ENCODE peak calls at places on chromosomes 7 and 10, in five cellular contexts. E, H, O, L and G are unnamed samples.

GRCh38 chr7:26186364-26187311 is 13.9 kb downstream of the HNRNPA2B1 start:
- DNase-seq in E (no peak), H (no peak), O (no peak), L (no peak), G (no peak)

GRCh38 chr7:86814980-86815379 is 171.3 kb downstream of the GRM3 start:
- DNase-seq in E (no peak), H (no peak), O (no peak), L (no peak), G (peak)

GRCh38 chr7:40457776-40458480 is 323.1 kb downstream of the SUGCT start:
- DNase-seq in E (no peak), H (no peak), O (no peak), L (no peak), G (no peak)

GRCh38 chr10:72277996-72278667 is 4.4 kb downstream of the DDIT4 start:
- DNase-seq in E (no peak), H (no peak), O (no peak), L (no peak), G (no peak)

GRCh38 chr10:4812952-4813351 is 13.1 kb upstream of the AKR1E2 start:
- DNase-seq in E (no peak), H (no peak), O (no peak), L (no peak), G (no peak)

GRCh38 chr7:51867117-51867516 is 550.5 kb upstream of the COBL start:
- DNase-seq in E (no peak), H (no peak), O (no peak), L (no peak), G (no peak)

GRCh38 chr7:79692015-79692414 is 238.5 kb upstream of the MAGI2 start:
- DNase-seq in E (no peak), H (no peak), O (no peak), L (no peak), G (no peak)

GRCh38 chr10:75708060-75708459 is 276.6 kb downstream of the LRMDA start:
- DNase-seq in E (no peak), H (no peak), O (no peak), L (no peak), G (no peak)

GRCh38 chr10:132516771-132517725 is 20.5 kb upstream of the INPP5A start:
- DNase-seq in E (peak), H (peak), O (peak), L (peak), G (no peak)

GRCh38 chr10:14954001-14954770 is at the start of gene DCLRE1C:
- DNase-seq in E (peak), H (peak), O (peak), L (peak), G (peak)
- TF ChIP-seq POLR2A in E (no peak), H (no peak), O (peak), L (no peak), G (peak)

GRCh38 chr7:44797329-44798258 is 1.1 kb downstream of the PPIA start:
- DNase-seq in E (peak), H (peak), O (peak), L (peak), G (peak)
- TF ChIP-seq POLR2A in E (peak), H (no peak), O (no peak), L (no peak), G (peak)

DNA sequence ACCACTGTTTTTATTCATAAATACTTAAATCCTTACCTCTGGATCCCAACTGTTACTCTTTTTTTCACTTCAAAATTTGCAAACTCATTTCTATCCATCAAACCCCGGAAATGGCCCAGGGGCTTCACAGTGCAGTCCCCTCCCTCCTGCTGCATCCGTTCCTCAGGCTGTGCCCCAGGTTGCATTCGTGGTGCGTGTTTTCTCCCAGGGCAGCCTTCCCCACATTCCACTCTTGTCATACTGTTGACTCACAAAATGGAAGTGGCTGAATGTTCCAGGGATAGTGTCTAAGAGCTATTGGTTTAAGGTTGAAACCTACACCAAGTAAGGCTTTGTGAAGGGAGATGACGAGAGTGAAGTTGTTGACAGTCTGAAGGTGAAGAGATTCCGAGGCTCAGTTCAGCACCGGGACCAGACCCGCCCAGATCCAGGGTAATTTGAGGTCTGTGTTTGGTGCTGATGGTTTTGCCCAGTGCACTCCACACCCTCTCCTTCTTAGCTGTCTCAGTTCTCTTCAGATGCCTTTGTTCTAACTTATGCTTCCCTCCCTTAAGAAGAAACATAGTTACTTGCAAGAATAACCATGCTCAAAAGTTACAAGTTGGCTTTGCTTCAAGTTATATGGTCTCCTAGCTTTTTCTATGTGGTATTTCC is 7.7 kb downstream of the INSIG1 start:
- DNase-seq in E (no peak), H (no peak), O (no peak), L (no peak), G (no peak)
- TF ChIP-seq POLR2A in E (no peak), H (no peak), O (no peak), L (no peak), G (no peak)

GRCh38 chr7:30143748-30144251 is 9.0 kb downstream of the MTURN start:
- DNase-seq in E (no peak), H (no peak), O (peak), L (no peak), G (no peak)
- TF ChIP-seq POLR2A in E (no peak), H (no peak), O (no peak), L (no peak), G (no peak)

GRCh38 chr7:74482629-74483401 is 29.1 kb downstream of the GTF2IRD1 start:
- DNase-seq in E (no peak), H (no peak), O (peak), L (no peak), G (no peak)
- TF ChIP-seq POLR2A in E (no peak), H (no peak), O (no peak), L (no peak), G (no peak)

DNA sequence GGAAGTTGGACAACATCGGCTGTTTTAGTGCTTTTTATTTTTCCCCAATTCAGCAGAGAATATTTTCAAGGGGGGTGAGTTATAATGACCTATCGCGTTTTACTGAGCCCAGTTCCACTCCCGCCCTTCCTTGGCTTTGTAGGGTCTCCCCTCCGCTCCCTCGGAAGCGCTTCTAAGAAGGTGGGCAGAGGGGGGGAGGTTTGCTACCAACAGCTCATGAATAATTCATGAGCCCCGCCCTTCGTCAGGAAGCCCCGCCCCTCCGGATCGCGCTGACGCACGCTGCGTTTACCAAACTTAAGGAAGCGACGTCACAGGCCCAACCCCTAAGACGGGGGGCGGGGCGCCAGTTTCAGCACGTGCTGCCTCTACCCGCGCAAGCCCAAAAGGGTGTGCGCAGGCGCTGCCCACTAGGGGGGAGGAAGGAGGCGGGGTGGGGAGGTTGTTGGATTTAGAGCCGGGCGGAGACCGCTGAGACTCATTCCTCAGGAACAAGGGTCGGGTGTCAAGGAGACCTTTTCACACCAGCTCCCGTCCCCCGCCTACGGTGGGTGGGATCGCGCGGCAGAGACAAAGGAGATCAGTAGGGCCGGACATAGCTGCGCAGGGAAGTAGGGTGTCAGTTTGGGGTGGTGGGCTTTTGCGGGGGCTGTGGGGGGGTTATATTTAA is 529 bp upstream of the MEPCE start:
- DNase-seq in E (peak), H (peak), O (peak), L (peak), G (peak)
- TF ChIP-seq POLR2A in E (peak), H (peak), O (peak), L (peak), G (peak)

GRCh38 chr7:94296886-94297285 is 97.8 kb upstream of the COL1A2 start:
- DNase-seq in E (no peak), H (no peak), O (no peak), L (no peak), G (no peak)

GRCh38 chr7:94297397-94297838 is 97.3 kb upstream of the COL1A2 start:
- DNase-seq in E (peak), H (peak), O (no peak), L (peak), G (no peak)

GRCh38 chr7:94298943-94299342 is 95.8 kb upstream of the COL1A2 start:
- DNase-seq in E (no peak), H (no peak), O (no peak), L (no peak), G (no peak)

GRCh38 chr7:94294471-94295131 is 100.1 kb upstream of the COL1A2 start:
- DNase-seq in E (no peak), H (no peak), O (no peak), L (no peak), G (no peak)

GRCh38 chr7:94295805-94296204 is 98.9 kb upstream of the COL1A2 start:
- DNase-seq in E (no peak), H (no peak), O (no peak), L (no peak), G (no peak)
- TF ChIP-seq POLR2A in E (no peak), H (no peak), O (no peak), L (no peak), G (no peak)

DNA sequence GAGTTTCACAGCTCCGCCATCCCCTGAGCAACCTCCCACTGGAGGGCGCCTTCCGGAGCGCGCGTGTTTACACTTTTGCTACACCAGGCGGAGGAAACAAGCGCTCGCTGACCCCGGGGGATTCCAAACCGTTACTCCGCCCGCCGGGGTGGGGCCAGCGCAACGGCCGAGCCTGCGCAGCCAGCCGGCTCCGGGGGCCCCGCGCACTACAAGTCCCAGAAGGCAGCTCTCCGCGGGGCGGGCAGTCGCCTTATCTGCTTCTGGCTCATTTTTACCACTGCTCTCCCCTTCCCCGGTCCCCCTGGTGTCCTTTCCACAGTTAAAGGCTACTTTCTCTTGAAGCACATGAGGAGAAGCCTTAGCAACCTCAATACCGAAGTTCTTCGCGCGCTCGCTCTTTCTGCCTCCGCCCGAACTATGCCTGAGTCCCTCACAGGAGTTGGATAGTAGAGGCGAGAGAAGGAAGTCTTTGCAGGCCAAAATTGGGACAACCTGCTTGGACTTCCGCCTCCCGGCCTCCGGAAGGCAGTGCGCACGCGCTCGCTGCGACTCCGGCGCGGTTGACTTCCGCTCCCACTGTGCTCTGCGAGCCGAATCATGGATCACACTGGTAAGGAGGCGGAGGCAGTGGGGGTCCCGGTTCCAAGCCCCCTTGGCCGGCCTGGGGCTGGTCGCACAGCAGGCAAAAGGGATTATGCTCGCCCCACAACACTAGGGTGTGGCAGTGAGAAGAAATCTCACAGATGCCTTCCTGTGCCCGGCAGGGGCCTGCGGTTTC is at the start of gene CBLL1:
- DNase-seq in E (peak), H (peak), O (peak), L (peak), G (peak)
- TF ChIP-seq POLR2A in E (peak), H (peak), O (peak), L (no peak), G (peak)

DNA sequence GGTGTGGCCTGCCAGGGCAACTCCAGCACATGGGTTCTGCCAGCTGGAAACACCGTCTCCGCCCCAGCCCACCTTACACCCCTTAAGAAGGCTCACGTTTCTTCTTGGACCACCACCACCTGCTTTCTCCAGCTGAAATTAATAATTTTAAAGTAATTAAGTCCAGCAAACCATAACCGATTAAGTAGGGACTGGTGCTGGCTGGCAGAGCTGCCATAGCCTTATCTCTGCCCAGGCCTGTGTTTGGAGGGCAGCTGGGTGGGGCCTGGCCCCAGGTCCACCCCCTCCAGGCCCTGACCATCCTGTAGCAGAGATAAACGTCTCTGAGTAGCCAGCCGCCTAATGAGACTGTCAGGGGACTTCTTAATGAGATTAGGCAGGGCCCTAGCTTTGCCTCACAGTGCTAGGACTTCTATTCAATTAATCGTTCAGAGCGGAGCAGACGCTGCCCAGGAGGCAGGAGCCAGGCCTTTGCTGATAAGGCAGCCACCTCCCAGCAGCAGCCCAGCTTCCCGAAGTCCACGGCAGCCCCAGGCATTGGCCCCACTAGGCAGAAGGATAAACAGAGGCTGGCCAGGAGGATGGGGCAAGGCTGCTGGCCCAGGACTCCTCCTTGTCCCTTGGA is 20.3 kb downstream of the GRID1 start:
- DNase-seq in E (peak), H (no peak), O (no peak), L (no peak), G (no peak)
- TF ChIP-seq POLR2A in E (no peak), H (no peak), O (no peak), L (no peak), G (no peak)